ENCODE peak calls at places on chromosomes 6 and 20, in six cellular contexts. One of them, this sample, is unnamed.

GRCh38 chr6:42618686-42619085 is 54.9 kb downstream of the UBR2 start:
- DNase-seq in suprapubic skin: no peak
- DNase-seq in cardiac muscle cell: no peak
- DNase-seq in MM.1S: no peak
- DNase-seq in fibroblast of lung: peak; percentile 57
- DNase-seq in RWPE2: no peak
- DNase-seq in this sample: no peak

GRCh38 chr6:27374824-27375612 is 13.5 kb upstream of the ZNF391 start:
- DNase-seq in suprapubic skin: peak; percentile 78
- DNase-seq in cardiac muscle cell: peak; percentile 87
- DNase-seq in MM.1S: peak; percentile 85
- DNase-seq in fibroblast of lung: peak; percentile 62
- DNase-seq in RWPE2: peak; percentile 88
- DNase-seq in this sample: peak; percentile 79

GRCh38 chr20:57811373-57812020 is 101.7 kb upstream of the PMEPA1 start:
- DNase-seq in suprapubic skin: no peak
- DNase-seq in cardiac muscle cell: peak; percentile 28
- DNase-seq in MM.1S: no peak
- DNase-seq in fibroblast of lung: no peak
- DNase-seq in RWPE2: peak; percentile 79
- DNase-seq in this sample: no peak

GRCh38 chr20:462199-462991 is at the start of gene TBC1D20:
- DNase-seq in suprapubic skin: peak; percentile 82
- DNase-seq in cardiac muscle cell: peak; percentile 94
- DNase-seq in MM.1S: peak; percentile 92
- DNase-seq in fibroblast of lung: peak; percentile 85
- DNase-seq in RWPE2: peak; percentile 76
- DNase-seq in this sample: peak; percentile 93

GRCh38 chr20:56202493-56203077 is 45.9 kb upstream of the MC3R start:
- DNase-seq in suprapubic skin: no peak
- DNase-seq in cardiac muscle cell: no peak
- DNase-seq in MM.1S: peak; percentile 12
- DNase-seq in fibroblast of lung: peak; percentile 17
- DNase-seq in RWPE2: no peak
- DNase-seq in this sample: no peak

GRCh38 chr20:61295249-61295648 is 43.2 kb downstream of the CDH4 start:
- DNase-seq in suprapubic skin: no peak
- DNase-seq in cardiac muscle cell: no peak
- DNase-seq in MM.1S: no peak
- DNase-seq in fibroblast of lung: peak; percentile 32
- DNase-seq in RWPE2: no peak
- DNase-seq in this sample: no peak

GRCh38 chr6:65116326-65116725 is 590.7 kb downstream of the EYS start:
- DNase-seq in suprapubic skin: no peak
- DNase-seq in cardiac muscle cell: no peak
- DNase-seq in MM.1S: no peak
- DNase-seq in fibroblast of lung: no peak
- DNase-seq in RWPE2: no peak
- DNase-seq in this sample: no peak

GRCh38 chr20:61923371-61924166 is 142.1 kb downstream of the TAF4 start:
- DNase-seq in suprapubic skin: no peak
- DNase-seq in cardiac muscle cell: no peak
- DNase-seq in MM.1S: no peak
- DNase-seq in fibroblast of lung: no peak
- DNase-seq in RWPE2: peak; percentile 80
- DNase-seq in this sample: no peak

GRCh38 chr6:14059791-14060436 is 57.7 kb upstream of the CD83 start:
- DNase-seq in suprapubic skin: no peak
- DNase-seq in cardiac muscle cell: no peak
- DNase-seq in MM.1S: no peak
- DNase-seq in fibroblast of lung: peak; percentile 44
- DNase-seq in RWPE2: peak; percentile 89
- DNase-seq in this sample: no peak

GRCh38 chr20:40868568-40869223 is 159.9 kb upstream of the TOP1 start:
- DNase-seq in suprapubic skin: no peak
- DNase-seq in cardiac muscle cell: no peak
- DNase-seq in MM.1S: no peak
- DNase-seq in fibroblast of lung: peak; percentile 91
- DNase-seq in RWPE2: no peak
- DNase-seq in this sample: no peak

GRCh38 chr20:48260370-48260769 is 475.1 kb upstream of the SULF2 start:
- DNase-seq in suprapubic skin: no peak
- DNase-seq in cardiac muscle cell: no peak
- DNase-seq in MM.1S: no peak
- DNase-seq in fibroblast of lung: no peak
- DNase-seq in RWPE2: peak; percentile 76
- DNase-seq in this sample: no peak

GRCh38 chr20:23235173-23236027 is 115.2 kb upstream of the NXT1 start:
- DNase-seq in suprapubic skin: no peak
- DNase-seq in cardiac muscle cell: peak; percentile 74
- DNase-seq in MM.1S: peak; percentile 13
- DNase-seq in fibroblast of lung: peak; percentile 87
- DNase-seq in RWPE2: no peak
- DNase-seq in this sample: peak; percentile 45

GRCh38 chr6:38021029-38021428 is 201.5 kb downstream of the ZFAND3 start:
- DNase-seq in suprapubic skin: no peak
- DNase-seq in cardiac muscle cell: no peak
- DNase-seq in MM.1S: no peak
- DNase-seq in fibroblast of lung: no peak
- DNase-seq in RWPE2: no peak
- DNase-seq in this sample: no peak

GRCh38 chr6:27931209-27931608 is 19.0 kb upstream of the OR2B2 start:
- DNase-seq in suprapubic skin: no peak
- DNase-seq in cardiac muscle cell: no peak
- DNase-seq in MM.1S: no peak
- DNase-seq in fibroblast of lung: no peak
- DNase-seq in RWPE2: no peak
- DNase-seq in this sample: no peak

GRCh38 chr6:21595265-21595950 is 1.9 kb downstream of the SOX4 start:
- DNase-seq in suprapubic skin: peak; percentile 63
- DNase-seq in cardiac muscle cell: peak; percentile 48
- DNase-seq in MM.1S: peak; percentile 39
- DNase-seq in fibroblast of lung: no peak
- DNase-seq in RWPE2: no peak
- DNase-seq in this sample: peak; percentile 33

GRCh38 chr6:157428418-157429202 is 47.6 kb downstream of the ZDHHC14 start:
- DNase-seq in suprapubic skin: no peak
- DNase-seq in cardiac muscle cell: no peak
- DNase-seq in MM.1S: no peak
- DNase-seq in fibroblast of lung: no peak
- DNase-seq in RWPE2: no peak
- DNase-seq in this sample: no peak

GRCh38 chr6:35213824-35214756 is at the start of gene SCUBE3:
- DNase-seq in suprapubic skin: no peak
- DNase-seq in cardiac muscle cell: peak; percentile 82
- DNase-seq in MM.1S: no peak
- DNase-seq in fibroblast of lung: peak; percentile 32
- DNase-seq in RWPE2: no peak
- DNase-seq in this sample: peak; percentile 68

GRCh38 chr20:19277381-19277780 is 64.9 kb downstream of the SLC24A3 start:
- DNase-seq in suprapubic skin: no peak
- DNase-seq in cardiac muscle cell: no peak
- DNase-seq in MM.1S: no peak
- DNase-seq in fibroblast of lung: peak; percentile 11
- DNase-seq in RWPE2: no peak
- DNase-seq in this sample: no peak

GRCh38 chr6:104558746-104559145 is 301.0 kb downstream of the HACE1 start:
- DNase-seq in suprapubic skin: no peak
- DNase-seq in cardiac muscle cell: no peak
- DNase-seq in MM.1S: no peak
- DNase-seq in fibroblast of lung: peak; percentile 42
- DNase-seq in RWPE2: no peak
- DNase-seq in this sample: no peak

GRCh38 chr6:75204222-75204958 is 1.5 kb downstream of the COL12A1 start:
- DNase-seq in suprapubic skin: peak; percentile 83
- DNase-seq in cardiac muscle cell: peak; percentile 83
- DNase-seq in MM.1S: peak; percentile 63
- DNase-seq in fibroblast of lung: peak; percentile 97
- DNase-seq in RWPE2: peak; percentile 82
- DNase-seq in this sample: peak; percentile 42

GRCh38 chr6:30793521-30794194 is 49.3 kb upstream of the IER3 start:
- DNase-seq in suprapubic skin: no peak
- DNase-seq in cardiac muscle cell: no peak
- DNase-seq in MM.1S: peak; percentile 40
- DNase-seq in fibroblast of lung: peak; percentile 70
- DNase-seq in RWPE2: no peak
- DNase-seq in this sample: peak; percentile 74

DNA sequence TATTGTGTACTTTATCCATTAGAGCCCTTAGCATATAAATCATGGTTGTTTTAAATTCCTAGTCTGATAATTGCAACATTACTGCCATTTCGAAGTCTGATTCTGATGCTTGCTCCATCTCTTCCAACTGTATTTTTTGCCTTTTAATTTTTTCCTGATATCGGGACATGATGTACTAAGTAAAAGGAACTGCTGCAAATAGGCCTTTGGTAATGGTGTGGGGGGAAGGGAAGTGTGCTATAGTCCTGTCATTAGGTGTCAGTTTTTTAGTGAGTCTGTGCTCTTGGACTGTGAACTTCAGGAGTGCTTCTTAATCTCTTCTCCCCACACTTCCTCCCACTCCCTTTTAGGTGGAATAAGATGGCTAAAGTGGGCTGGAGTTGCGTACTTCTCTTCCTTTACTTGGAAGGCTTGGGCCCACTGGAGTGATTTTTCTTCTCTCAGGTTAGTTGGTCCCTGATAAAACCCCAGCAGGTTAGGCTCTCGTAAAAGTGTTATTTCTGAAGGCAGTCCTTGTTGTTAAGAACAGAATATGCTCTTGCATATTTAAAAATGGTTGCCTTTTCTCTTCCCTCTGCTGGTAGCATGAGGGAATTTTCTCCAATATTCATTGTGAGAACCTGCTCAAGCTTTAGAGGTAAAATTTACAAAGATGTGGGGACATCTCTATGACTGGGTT is 18.1 kb downstream of the STXBP5 start:
- DNase-seq in suprapubic skin: no peak
- DNase-seq in cardiac muscle cell: peak; percentile 14
- DNase-seq in MM.1S: no peak
- DNase-seq in fibroblast of lung: peak; percentile 80
- DNase-seq in RWPE2: no peak
- DNase-seq in this sample: no peak
- TF ChIP-seq CTCF in suprapubic skin: peak; percentile 30
- TF ChIP-seq CTCF in cardiac muscle cell: peak; percentile 47
- TF ChIP-seq CTCF in MM.1S: peak; percentile 14
- TF ChIP-seq CTCF in fibroblast of lung: peak; percentile 50
- TF ChIP-seq CTCF in RWPE2: peak; percentile 41
- TF ChIP-seq CTCF in this sample: no peak

DNA sequence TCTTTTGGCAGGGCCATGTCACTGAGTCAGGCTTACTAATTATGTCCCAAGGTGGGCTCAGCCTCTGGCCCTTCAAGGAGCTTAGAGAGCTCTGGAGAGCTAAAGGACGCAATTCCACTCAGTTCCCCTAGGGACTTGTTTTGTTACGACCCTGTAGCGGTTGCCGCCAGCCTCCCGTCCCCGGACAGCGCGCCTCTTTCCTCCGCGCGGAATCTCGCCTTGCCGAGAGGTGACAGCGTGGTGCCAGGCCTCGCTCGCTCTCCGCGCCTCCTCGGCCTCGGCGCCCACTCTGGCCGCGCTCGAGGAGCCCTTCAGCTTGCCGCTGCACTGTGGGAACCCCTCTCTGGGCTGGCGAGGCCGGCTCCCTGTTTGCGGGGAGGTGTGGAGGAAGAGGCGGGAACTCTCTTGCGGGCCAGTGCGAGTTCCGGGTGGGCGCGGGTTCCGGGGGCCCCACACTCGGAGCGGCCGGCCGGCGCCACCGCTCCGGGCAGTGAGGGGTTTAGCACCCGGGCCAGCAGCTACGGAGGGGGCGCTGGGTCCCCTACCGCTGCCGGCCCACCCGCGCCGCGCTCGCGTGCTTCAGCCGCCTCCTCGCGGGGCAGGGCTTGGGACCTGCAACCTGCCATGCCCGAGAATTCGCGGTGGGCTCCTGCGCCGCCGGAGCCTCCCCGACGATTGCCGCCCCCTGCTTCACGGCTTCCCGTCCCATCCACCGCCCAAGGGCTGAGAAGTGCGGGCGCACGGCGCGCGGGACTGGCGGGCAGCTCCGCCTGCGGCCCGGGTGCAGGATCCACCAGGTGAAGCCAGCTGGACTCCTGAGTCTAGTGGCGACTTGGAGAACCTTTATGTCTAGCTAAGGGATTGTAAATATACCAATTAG is 9.9 kb upstream of the ZNF311 start:
- DNase-seq in suprapubic skin: no peak
- DNase-seq in cardiac muscle cell: no peak
- DNase-seq in MM.1S: no peak
- DNase-seq in fibroblast of lung: peak; percentile 25
- DNase-seq in RWPE2: peak; percentile 56
- DNase-seq in this sample: no peak
- TF ChIP-seq CTCF in suprapubic skin: no peak
- TF ChIP-seq CTCF in cardiac muscle cell: no peak
- TF ChIP-seq CTCF in MM.1S: no peak
- TF ChIP-seq CTCF in fibroblast of lung: peak; percentile 11
- TF ChIP-seq CTCF in RWPE2: no peak
- TF ChIP-seq CTCF in this sample: no peak

DNA sequence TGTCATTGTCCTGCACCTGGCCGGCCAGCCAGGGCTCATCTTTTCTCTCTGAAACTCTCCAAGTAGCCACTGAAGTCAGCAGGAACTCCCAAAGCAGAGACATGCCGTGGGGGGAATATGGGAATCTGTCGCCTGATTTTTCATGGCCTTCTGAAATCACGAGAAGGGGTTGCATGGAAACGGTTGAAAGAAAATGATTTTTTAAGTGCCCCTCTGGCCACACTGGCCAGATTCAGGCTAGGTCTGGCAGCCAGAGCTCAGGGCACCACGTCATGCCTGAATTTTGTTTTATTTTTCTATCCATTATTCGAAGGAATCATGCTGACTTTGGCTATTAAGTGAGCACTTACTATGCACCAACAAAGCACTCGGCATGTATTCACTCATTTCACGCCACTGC is 65.2 kb downstream of the EYA2 start:
- DNase-seq in suprapubic skin: no peak
- DNase-seq in cardiac muscle cell: no peak
- DNase-seq in MM.1S: no peak
- DNase-seq in fibroblast of lung: no peak
- DNase-seq in RWPE2: no peak
- DNase-seq in this sample: no peak
- TF ChIP-seq CTCF in suprapubic skin: no peak
- TF ChIP-seq CTCF in cardiac muscle cell: no peak
- TF ChIP-seq CTCF in MM.1S: no peak
- TF ChIP-seq CTCF in fibroblast of lung: no peak
- TF ChIP-seq CTCF in RWPE2: no peak
- TF ChIP-seq CTCF in this sample: no peak

DNA sequence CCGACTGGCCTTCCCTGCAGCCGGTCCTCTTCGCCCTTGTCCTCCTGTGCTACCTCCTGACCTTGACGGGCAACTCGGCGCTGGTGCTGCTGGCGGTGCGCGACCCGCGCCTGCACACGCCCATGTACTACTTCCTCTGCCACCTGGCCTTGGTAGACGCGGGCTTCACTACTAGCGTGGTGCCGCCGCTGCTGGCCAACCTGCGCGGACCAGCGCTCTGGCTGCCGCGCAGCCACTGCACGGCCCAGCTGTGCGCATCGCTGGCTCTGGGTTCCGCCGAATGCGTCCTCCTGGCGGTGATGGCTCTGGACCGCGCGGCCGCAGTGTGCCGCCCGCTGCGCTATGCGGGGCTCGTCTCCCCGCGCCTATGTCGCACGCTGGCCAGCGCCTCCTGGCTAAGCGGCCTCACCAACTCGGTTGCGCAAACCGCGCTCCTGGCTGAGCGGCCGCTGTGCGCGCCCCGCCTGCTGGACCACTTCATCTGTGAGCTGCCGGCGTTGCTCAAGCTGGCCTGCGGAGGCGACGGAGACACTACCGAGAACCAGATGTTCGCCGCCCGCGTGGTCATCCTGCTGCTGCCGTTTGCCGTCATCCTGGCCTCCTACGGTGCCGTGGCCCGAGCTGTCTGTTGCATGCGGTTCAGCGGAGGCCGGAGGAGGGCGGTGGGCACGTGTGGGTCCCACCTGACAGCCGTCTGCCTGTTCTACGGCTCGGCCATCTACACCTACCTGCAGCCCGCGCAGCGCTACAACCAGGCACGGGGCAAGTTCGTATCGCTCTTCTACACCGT is 6.1 kb downstream of the UBD start:
- DNase-seq in suprapubic skin: no peak
- DNase-seq in cardiac muscle cell: peak; percentile 78
- DNase-seq in MM.1S: no peak
- DNase-seq in fibroblast of lung: peak; percentile 57
- DNase-seq in RWPE2: no peak
- DNase-seq in this sample: peak; percentile 56
- TF ChIP-seq CTCF in suprapubic skin: no peak
- TF ChIP-seq CTCF in cardiac muscle cell: peak; percentile 23
- TF ChIP-seq CTCF in MM.1S: no peak
- TF ChIP-seq CTCF in fibroblast of lung: no peak
- TF ChIP-seq CTCF in RWPE2: no peak
- TF ChIP-seq CTCF in this sample: no peak

This sample was measured in GM10248.